ENCODE peak calls at places on chromosomes 4 and X, in five cellular contexts. One of them, this sample, is unnamed.
A peak's percentile ranks its signal among the peaks of the same experiment; 100 is the strongest.

GRCh38 chrX:35919536-35920309 is at the start of gene CFAP47:
- DNase-seq in kidney glomerular epithelial cell: no peak
- DNase-seq in WERI-Rb-1: peak; percentile 56
- DNase-seq in KBM-7: peak; percentile 7
- DNase-seq in A549: peak; percentile 22
- DNase-seq in this sample: no peak

GRCh38 chrX:53194308-53194707 is 30.7 kb downstream of the KDM5C start:
- DNase-seq in A549: no peak
- DNase-seq in kidney glomerular epithelial cell: no peak
- DNase-seq in WERI-Rb-1: no peak
- DNase-seq in KBM-7: no peak
- DNase-seq in this sample: no peak

GRCh38 chrX:51851507-51852085 is 41.8 kb upstream of the MAGED1 start:
- DNase-seq in A549: no peak
- DNase-seq in WERI-Rb-1: no peak
- DNase-seq in kidney glomerular epithelial cell: no peak
- DNase-seq in KBM-7: no peak
- DNase-seq in this sample: no peak

GRCh38 chrX:20500949-20501348 is 234.2 kb upstream of the RPS6KA3 start:
- DNase-seq in WERI-Rb-1: no peak
- DNase-seq in kidney glomerular epithelial cell: no peak
- DNase-seq in A549: no peak
- DNase-seq in KBM-7: no peak
- DNase-seq in this sample: no peak

GRCh38 chrX:308821-309520 is 9.6 kb downstream of the GTPBP6 start:
- DNase-seq in KBM-7: peak; percentile 9
- DNase-seq in A549: no peak
- DNase-seq in WERI-Rb-1: no peak
- DNase-seq in kidney glomerular epithelial cell: no peak
- DNase-seq in this sample: no peak

GRCh38 chrX:72371405-72371804 is 65.7 kb upstream of the CITED1 start:
- DNase-seq in A549: no peak
- DNase-seq in WERI-Rb-1: no peak
- DNase-seq in kidney glomerular epithelial cell: no peak
- DNase-seq in KBM-7: no peak
- DNase-seq in this sample: no peak

GRCh38 chrX:15236146-15236545 is 33.7 kb downstream of the ASB9 start:
- DNase-seq in A549: no peak
- DNase-seq in WERI-Rb-1: no peak
- DNase-seq in KBM-7: no peak
- DNase-seq in kidney glomerular epithelial cell: no peak
- DNase-seq in this sample: no peak

GRCh38 chr4:110808371-110808878 is 185.5 kb upstream of the PITX2 start:
- DNase-seq in A549: no peak
- DNase-seq in KBM-7: no peak
- DNase-seq in kidney glomerular epithelial cell: peak; percentile 17
- DNase-seq in WERI-Rb-1: no peak
- DNase-seq in this sample: peak; percentile 3

GRCh38 chrX:18026171-18026570 is 165.1 kb upstream of the RAI2 start:
- DNase-seq in WERI-Rb-1: no peak
- DNase-seq in kidney glomerular epithelial cell: no peak
- DNase-seq in KBM-7: no peak
- DNase-seq in A549: no peak
- DNase-seq in this sample: no peak

GRCh38 chr4:176920694-176921093 is 128.0 kb upstream of the VEGFC start:
- DNase-seq in kidney glomerular epithelial cell: no peak
- DNase-seq in KBM-7: no peak
- DNase-seq in A549: no peak
- DNase-seq in WERI-Rb-1: no peak
- DNase-seq in this sample: no peak

GRCh38 chr4:136841526-136841925 is 690.8 kb downstream of the PCDH18 start:
- DNase-seq in WERI-Rb-1: no peak
- DNase-seq in kidney glomerular epithelial cell: no peak
- DNase-seq in A549: no peak
- DNase-seq in KBM-7: no peak
- DNase-seq in this sample: no peak

GRCh38 chr4:77586953-77587383 is 18.7 kb upstream of the CXCL13 start:
- DNase-seq in kidney glomerular epithelial cell: no peak
- DNase-seq in A549: no peak
- DNase-seq in KBM-7: peak; percentile 32
- DNase-seq in WERI-Rb-1: no peak
- DNase-seq in this sample: peak; percentile 88

GRCh38 chr4:135575041-135575440 is 1373.5 kb upstream of the PABPC4L start:
- DNase-seq in WERI-Rb-1: no peak
- DNase-seq in KBM-7: no peak
- DNase-seq in A549: no peak
- DNase-seq in kidney glomerular epithelial cell: no peak
- DNase-seq in this sample: no peak

GRCh38 chr4:41747230-41748055 is 1.1 kb downstream of the PHOX2B start:
- DNase-seq in kidney glomerular epithelial cell: no peak
- DNase-seq in KBM-7: no peak
- DNase-seq in A549: no peak
- DNase-seq in WERI-Rb-1: no peak
- DNase-seq in this sample: no peak

GRCh38 chr4:151029537-151029936 is 14.5 kb upstream of the LRBA start:
- DNase-seq in kidney glomerular epithelial cell: no peak
- DNase-seq in WERI-Rb-1: no peak
- DNase-seq in KBM-7: no peak
- DNase-seq in A549: no peak
- DNase-seq in this sample: no peak

GRCh38 chr4:140153744-140154571 is at the start of gene MAML3:
- DNase-seq in kidney glomerular epithelial cell: peak; percentile 82
- DNase-seq in KBM-7: peak; percentile 95
- DNase-seq in A549: no peak
- DNase-seq in WERI-Rb-1: peak; percentile 98
- DNase-seq in this sample: no peak

GRCh38 chr4:11623726-11624037 is 195.0 kb upstream of the HS3ST1 start:
- DNase-seq in kidney glomerular epithelial cell: no peak
- DNase-seq in KBM-7: no peak
- DNase-seq in WERI-Rb-1: peak; percentile 31
- DNase-seq in A549: peak; percentile 8
- DNase-seq in this sample: no peak

GRCh38 chr4:75514949-75515612 is 808 bp downstream of the THAP6 start:
- DNase-seq in kidney glomerular epithelial cell: no peak
- DNase-seq in A549: no peak
- DNase-seq in KBM-7: peak; percentile 16
- DNase-seq in WERI-Rb-1: peak; percentile 8
- DNase-seq in this sample: peak; percentile 32

GRCh38 chrX:25523574-25523973 is 507.8 kb upstream of the ARX start:
- DNase-seq in kidney glomerular epithelial cell: peak; percentile 22
- DNase-seq in KBM-7: peak; percentile 36
- DNase-seq in A549: peak; percentile 10
- DNase-seq in WERI-Rb-1: peak; percentile 42
- DNase-seq in this sample: no peak

GRCh38 chr4:174120446-174121142 is 162.9 kb downstream of the FBXO8 start:
- DNase-seq in WERI-Rb-1: peak; percentile 81
- DNase-seq in KBM-7: peak; percentile 71
- DNase-seq in kidney glomerular epithelial cell: peak; percentile 33
- DNase-seq in A549: peak; percentile 19
- DNase-seq in this sample: no peak

GRCh38 chr4:72613959-72614358 is 44.9 kb upstream of the ADAMTS3 start:
- DNase-seq in A549: no peak
- DNase-seq in WERI-Rb-1: no peak
- DNase-seq in kidney glomerular epithelial cell: no peak
- DNase-seq in KBM-7: no peak
- DNase-seq in this sample: no peak

GRCh38 chr4:26885912-26886274 is 25.3 kb downstream of the STIM2 start:
- DNase-seq in A549: no peak
- DNase-seq in WERI-Rb-1: no peak
- DNase-seq in kidney glomerular epithelial cell: no peak
- DNase-seq in KBM-7: peak; percentile 85
- DNase-seq in this sample: peak; percentile 65

GRCh38 chr4:89067407-89067806 is 10.4 kb upstream of the FAM13A start:
- DNase-seq in A549: no peak
- DNase-seq in kidney glomerular epithelial cell: no peak
- DNase-seq in KBM-7: no peak
- DNase-seq in WERI-Rb-1: no peak
- DNase-seq in this sample: no peak

GRCh38 chr4:76639292-76639691 is 204.3 kb downstream of the SHROOM3 start:
- DNase-seq in A549: no peak
- DNase-seq in WERI-Rb-1: no peak
- DNase-seq in kidney glomerular epithelial cell: peak; percentile 72
- DNase-seq in KBM-7: no peak
- DNase-seq in this sample: no peak

GRCh38 chr4:1291091-1291490 is 1.4 kb downstream of the MAEA start:
- DNase-seq in WERI-Rb-1: no peak
- DNase-seq in kidney glomerular epithelial cell: no peak
- DNase-seq in A549: no peak
- DNase-seq in KBM-7: no peak
- DNase-seq in this sample: no peak

This sample was measured in GM12878.